ENCODE peak calls at places on chromosomes 13 and 19, in four cellular contexts. One of them, this sample, is unnamed. For H3K9me3, the result is how much of the 10 kb centered on the place peaks cover.

GRCh38 chr19:11699931-11700794 is 38.6 kb downstream of the ZNF823 start:
- DNase-seq in fibroblast of lung: peak
- DNase-seq in neural progenitor cell: peak
- DNase-seq in CD8-positive, alpha-beta T cell: no peak
- DNase-seq in this sample: no peak

GRCh38 chr13:87872813-87873212 is 201.6 kb downstream of the SLITRK5 start:
- DNase-seq in fibroblast of lung: peak
- DNase-seq in neural progenitor cell: no peak
- DNase-seq in CD8-positive, alpha-beta T cell: no peak
- DNase-seq in this sample: no peak

GRCh38 chr19:48970923-48971395 is 5.8 kb downstream of the FTL start:
- DNase-seq in fibroblast of lung: peak
- DNase-seq in neural progenitor cell: peak
- DNase-seq in CD8-positive, alpha-beta T cell: peak
- DNase-seq in this sample: peak

GRCh38 chr13:47908200-47908902 is 92.7 kb downstream of the SUCLA2 start:
- DNase-seq in fibroblast of lung: peak
- DNase-seq in neural progenitor cell: no peak
- DNase-seq in CD8-positive, alpha-beta T cell: no peak
- DNase-seq in this sample: no peak

GRCh38 chr19:14383898-14384669 is 2.8 kb downstream of the ADGRE5 start:
- DNase-seq in fibroblast of lung: peak
- DNase-seq in neural progenitor cell: no peak
- DNase-seq in CD8-positive, alpha-beta T cell: peak
- DNase-seq in this sample: no peak

GRCh38 chr13:98542568-98543379 is 34.1 kb downstream of the STK24 start:
- DNase-seq in fibroblast of lung: no peak
- DNase-seq in neural progenitor cell: no peak
- DNase-seq in CD8-positive, alpha-beta T cell: no peak
- DNase-seq in this sample: no peak

GRCh38 chr19:10433131-10433536 is 12.8 kb downstream of the PDE4A start:
- DNase-seq in fibroblast of lung: no peak
- DNase-seq in neural progenitor cell: no peak
- DNase-seq in CD8-positive, alpha-beta T cell: no peak
- DNase-seq in this sample: no peak

GRCh38 chr19:3409346-3410064 is 43.1 kb downstream of the NFIC start:
- DNase-seq in fibroblast of lung: no peak
- DNase-seq in neural progenitor cell: no peak
- DNase-seq in CD8-positive, alpha-beta T cell: no peak
- DNase-seq in this sample: no peak

GRCh38 chr13:97298816-97299215 is 76.7 kb downstream of the MBNL2 start:
- DNase-seq in fibroblast of lung: peak
- DNase-seq in neural progenitor cell: no peak
- DNase-seq in CD8-positive, alpha-beta T cell: no peak
- DNase-seq in this sample: no peak

GRCh38 chr13:97301382-97302095 is 79.4 kb downstream of the MBNL2 start:
- DNase-seq in fibroblast of lung: no peak
- DNase-seq in neural progenitor cell: no peak
- DNase-seq in CD8-positive, alpha-beta T cell: no peak
- DNase-seq in this sample: no peak

GRCh38 chr13:97296740-97297139 is 74.6 kb downstream of the MBNL2 start:
- DNase-seq in fibroblast of lung: no peak
- DNase-seq in neural progenitor cell: no peak
- DNase-seq in CD8-positive, alpha-beta T cell: no peak
- DNase-seq in this sample: no peak

GRCh38 chr13:97302611-97303010 is 80.5 kb downstream of the MBNL2 start:
- DNase-seq in fibroblast of lung: no peak
- DNase-seq in neural progenitor cell: no peak
- DNase-seq in CD8-positive, alpha-beta T cell: no peak
- DNase-seq in this sample: no peak

DNA sequence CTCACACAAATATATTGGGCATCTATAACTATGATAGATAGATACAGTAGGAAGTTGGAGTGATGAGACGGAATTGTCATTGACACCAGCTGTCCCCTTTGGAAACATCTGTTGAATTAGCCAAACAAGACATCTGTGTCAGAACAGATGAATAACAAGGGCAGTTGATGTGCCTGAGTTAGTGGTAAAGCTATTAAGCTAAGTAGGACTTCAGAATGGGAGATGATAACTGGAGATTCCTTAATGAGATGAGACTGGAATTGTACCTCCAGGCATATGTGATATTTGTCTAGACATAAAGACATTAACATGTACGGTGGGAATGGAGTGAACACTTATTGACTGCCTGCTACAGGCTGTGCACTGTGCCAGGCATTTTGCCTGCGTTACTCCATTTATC is 78.7 kb downstream of the MBNL2 start:
- DNase-seq in fibroblast of lung: no peak
- DNase-seq in neural progenitor cell: no peak
- DNase-seq in CD8-positive, alpha-beta T cell: no peak
- DNase-seq in this sample: no peak
- H3K27ac ChIP-seq in fibroblast of lung: no peak
- H3K27ac ChIP-seq in neural progenitor cell: no peak
- H3K27ac ChIP-seq in CD8-positive, alpha-beta T cell: no peak
- H3K27ac ChIP-seq in this sample: no peak

DNA sequence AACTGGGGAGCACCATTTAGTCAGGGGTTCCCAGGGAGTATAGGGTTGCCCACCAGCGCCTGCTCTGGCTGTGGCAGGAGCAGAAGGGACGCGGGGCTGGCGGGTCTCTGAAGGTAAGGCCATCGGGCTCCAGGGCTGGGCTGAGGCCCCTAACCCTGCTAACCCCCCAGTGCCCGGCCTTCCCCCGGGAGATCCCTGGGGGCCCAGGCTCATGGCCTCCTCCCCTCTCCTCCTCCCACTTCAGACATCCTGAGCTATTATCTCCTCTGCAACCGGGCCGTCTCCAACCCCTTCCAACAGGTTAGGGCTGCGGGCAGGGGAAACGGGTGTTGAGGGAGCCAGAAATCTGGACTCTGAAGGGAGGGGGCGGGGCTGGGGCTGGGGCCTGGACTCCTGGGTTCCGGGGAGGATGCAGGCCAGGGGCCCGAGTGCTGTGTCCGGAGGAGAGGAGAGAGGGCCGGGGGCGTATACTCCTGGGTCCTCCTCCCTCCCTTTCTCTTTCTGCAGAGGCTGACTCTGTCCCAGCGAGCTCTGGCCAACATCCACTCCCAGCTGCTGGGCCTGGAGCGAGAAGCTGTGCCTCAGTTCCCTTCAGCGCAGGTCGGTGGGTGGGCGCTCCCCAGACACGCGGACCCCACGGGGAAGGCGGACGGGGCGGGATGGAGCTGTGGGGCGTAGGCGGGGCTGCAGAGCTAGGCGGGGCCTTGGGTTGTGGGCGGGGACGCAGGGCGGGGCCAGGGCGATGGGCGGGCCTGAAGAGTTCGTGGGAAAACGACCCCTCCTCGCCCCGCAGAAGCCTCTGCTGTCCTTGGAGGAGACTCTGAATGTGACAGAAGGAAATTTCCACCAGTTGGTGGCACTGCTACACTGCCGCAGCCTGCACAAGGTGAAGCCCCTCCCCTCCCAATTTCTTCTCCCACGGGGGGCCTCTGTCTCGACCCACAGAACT is 15.3 kb downstream of the TTYH1 start:
- DNase-seq in fibroblast of lung: peak
- DNase-seq in neural progenitor cell: peak
- DNase-seq in CD8-positive, alpha-beta T cell: peak
- DNase-seq in this sample: peak
- TF ChIP-seq CTCF in fibroblast of lung: no peak
- TF ChIP-seq CTCF in neural progenitor cell: peak
- TF ChIP-seq CTCF in CD8-positive, alpha-beta T cell: peak
- TF ChIP-seq CTCF in this sample: no peak

GRCh38 chr13:19150712-19151228 is 30.9 kb downstream of the TUBA3C start:
- DNase-seq in fibroblast of lung: no peak
- DNase-seq in neural progenitor cell: no peak
- DNase-seq in CD8-positive, alpha-beta T cell: no peak
- DNase-seq in this sample: no peak

GRCh38 chr13:19152403-19152802 is 29.2 kb downstream of the TUBA3C start:
- DNase-seq in fibroblast of lung: no peak
- DNase-seq in neural progenitor cell: no peak
- DNase-seq in CD8-positive, alpha-beta T cell: no peak
- DNase-seq in this sample: no peak

GRCh38 chr13:19150226-19150625 is 31.4 kb downstream of the TUBA3C start:
- DNase-seq in fibroblast of lung: no peak
- DNase-seq in neural progenitor cell: no peak
- DNase-seq in CD8-positive, alpha-beta T cell: no peak
- DNase-seq in this sample: no peak

GRCh38 chr13:19153782-19154450 is 27.7 kb downstream of the TUBA3C start:
- DNase-seq in fibroblast of lung: no peak
- DNase-seq in neural progenitor cell: no peak
- DNase-seq in CD8-positive, alpha-beta T cell: no peak
- DNase-seq in this sample: no peak

DNA sequence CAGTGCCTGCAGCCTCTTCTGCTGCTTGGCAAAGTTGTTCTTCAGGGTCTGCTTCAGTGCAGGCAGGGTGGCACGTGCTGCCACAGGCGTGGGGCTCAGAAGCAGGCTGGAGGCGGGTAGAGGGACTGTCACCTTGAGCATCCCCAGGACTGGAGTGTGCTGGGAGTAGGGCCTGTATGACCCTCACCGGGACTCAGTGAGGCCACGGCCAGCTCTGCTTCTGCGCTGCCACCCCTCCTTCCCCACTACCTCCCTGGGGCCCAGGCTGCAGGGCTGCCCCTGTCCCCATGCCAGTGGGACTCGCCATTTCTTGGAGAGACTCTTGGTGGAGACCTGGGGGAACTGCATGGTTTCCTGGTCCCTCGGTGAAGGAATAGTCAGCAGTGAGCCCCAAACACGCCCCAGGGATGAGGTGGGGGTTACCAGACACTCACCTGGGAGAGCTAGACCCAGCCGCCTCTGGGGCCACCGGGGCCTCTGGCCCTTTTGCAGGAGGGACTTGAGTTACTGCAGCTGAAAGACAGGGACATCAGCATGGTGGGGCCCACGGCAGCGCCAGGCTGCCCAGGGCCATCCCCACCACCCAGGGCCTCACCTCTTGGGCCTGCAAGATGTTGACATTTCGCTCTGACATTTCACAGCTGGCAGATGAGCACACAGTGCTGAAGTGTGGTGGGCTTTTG is 29.9 kb downstream of the TUBA3C start:
- DNase-seq in fibroblast of lung: no peak
- DNase-seq in neural progenitor cell: no peak
- DNase-seq in CD8-positive, alpha-beta T cell: no peak
- DNase-seq in this sample: no peak
- H3K9me3 ChIP-seq in fibroblast of lung: under half
- H3K9me3 ChIP-seq in neural progenitor cell: under half
- H3K9me3 ChIP-seq in CD8-positive, alpha-beta T cell: under half
- H3K9me3 ChIP-seq in this sample: under half

GRCh38 chr19:33302175-33302973 is at the start of gene CEBPA:
- DNase-seq in fibroblast of lung: peak
- DNase-seq in neural progenitor cell: peak
- DNase-seq in CD8-positive, alpha-beta T cell: peak
- DNase-seq in this sample: peak

GRCh38 chr19:33304760-33305647 is 2.7 kb upstream of the CEBPA start:
- DNase-seq in fibroblast of lung: no peak
- DNase-seq in neural progenitor cell: no peak
- DNase-seq in CD8-positive, alpha-beta T cell: no peak
- DNase-seq in this sample: no peak

GRCh38 chr19:33302974-33303790 is 848 bp upstream of the CEBPA start:
- DNase-seq in fibroblast of lung: peak
- DNase-seq in neural progenitor cell: peak
- DNase-seq in CD8-positive, alpha-beta T cell: no peak
- DNase-seq in this sample: no peak

GRCh38 chr19:33306191-33306590 is 3.9 kb upstream of the CEBPA start:
- DNase-seq in fibroblast of lung: no peak
- DNase-seq in neural progenitor cell: no peak
- DNase-seq in CD8-positive, alpha-beta T cell: no peak
- DNase-seq in this sample: no peak

DNA sequence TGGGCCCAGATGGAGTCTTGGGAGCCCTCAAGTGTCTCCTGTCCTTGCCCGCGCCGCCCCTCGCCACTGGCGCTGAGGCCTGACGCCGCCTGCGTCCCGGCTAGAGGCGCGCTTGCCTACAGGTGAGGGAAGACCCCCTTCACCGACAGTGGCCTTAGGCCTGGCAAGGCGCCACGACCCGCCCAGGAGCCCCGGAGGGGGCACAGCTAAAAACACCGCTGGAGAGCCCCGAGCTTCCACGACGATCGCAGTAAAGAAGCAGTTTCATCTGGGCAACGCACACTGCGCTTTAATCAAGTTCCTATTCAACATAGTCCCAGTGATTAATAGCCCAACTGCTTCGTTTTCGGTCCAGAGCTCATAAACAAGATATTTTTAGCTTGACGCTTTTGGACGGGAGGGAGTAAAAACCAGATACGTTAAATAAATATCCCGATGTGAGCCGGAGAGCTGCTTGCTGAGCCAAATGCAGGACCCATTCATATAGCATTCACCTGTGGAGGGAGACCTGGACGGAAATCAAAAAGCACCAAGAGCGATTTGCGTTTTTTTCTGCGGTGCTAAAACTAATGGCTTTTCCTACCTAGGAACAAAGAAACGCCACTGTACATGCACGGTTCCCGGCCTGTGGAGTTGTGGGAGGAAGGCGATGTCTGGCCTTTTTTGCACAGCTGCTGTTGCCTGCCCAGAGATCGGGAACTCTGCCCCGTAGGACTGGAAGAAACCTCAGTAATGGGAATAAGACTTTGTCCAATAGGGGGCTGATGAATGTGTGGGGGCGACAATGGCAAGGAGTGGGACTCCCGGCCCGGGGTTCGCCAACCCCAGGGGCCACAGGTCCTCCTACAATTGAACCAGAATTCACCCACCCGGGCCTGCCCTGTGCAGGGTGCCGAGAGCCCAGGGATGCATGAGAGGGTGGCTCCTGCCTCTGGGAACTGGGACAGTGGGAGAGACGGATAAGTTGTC is 1.7 kb upstream of the CEBPA start:
- DNase-seq in fibroblast of lung: peak
- DNase-seq in neural progenitor cell: no peak
- DNase-seq in CD8-positive, alpha-beta T cell: no peak
- DNase-seq in this sample: no peak
- H3K27ac ChIP-seq in fibroblast of lung: no peak
- H3K27ac ChIP-seq in neural progenitor cell: no peak
- H3K27ac ChIP-seq in CD8-positive, alpha-beta T cell: no peak
- H3K27ac ChIP-seq in this sample: no peak

This sample was measured in CD4-positive, alpha-beta T cell.